ENCODE peak calls at places on chromosomes 5 and 9, in five cellular contexts. T is amniotic stem cell, C is spleen, H is GM12878, G is GDM1. J is an unnamed sample.
A peak's percentile ranks its signal among the peaks of the same experiment; 100 is the strongest.

GRCh38 chr5:60066502-60066901 is 173.0 kb upstream of the PDE4D start:
- DNase-seq in T (peak; percentile 34), C (no peak), H (no peak), G (no peak), J (no peak)

GRCh38 chr5:75558221-75558620 is 46.5 kb downstream of the POLK start:
- DNase-seq in T (no peak), C (no peak), H (no peak), G (no peak), J (no peak)

GRCh38 chr9:93117924-93118862 is 15.9 kb downstream of the NINJ1 start:
- DNase-seq in T (no peak), C (peak; percentile 67), H (no peak), G (no peak), J (no peak)

GRCh38 chr9:22052376-22052945 is 43.4 kb upstream of the CDKN2B start:
- DNase-seq in T (peak; percentile 38), C (no peak), H (no peak), G (no peak), J (peak; percentile 87)

GRCh38 chr5:136427421-136427820 is 62.1 kb upstream of the TRPC7 start:
- DNase-seq in T (no peak), C (no peak), H (no peak), G (no peak), J (no peak)

GRCh38 chr5:125198270-125198974 is 452.0 kb upstream of the ZNF608 start:
- DNase-seq in T (peak; percentile 58), C (no peak), H (no peak), G (no peak), J (no peak)

GRCh38 chr9:98807070-98807810 is at the start of gene GALNT12:
- DNase-seq in T (no peak), C (peak; percentile 84), H (no peak), G (no peak), J (peak; percentile 40)

GRCh38 chr5:105924366-105924765 is 1746.4 kb downstream of the EFNA5 start:
- DNase-seq in T (peak; percentile 5), C (no peak), H (no peak), G (no peak), J (no peak)

GRCh38 chr5:139710370-139711066 is 62.4 kb downstream of the CXXC5 start:
- DNase-seq in T (no peak), C (peak; percentile 87), H (no peak), G (no peak), J (no peak)

GRCh38 chr9:4855861-4856260 is 63.1 kb downstream of the RCL1 start:
- DNase-seq in T (peak; percentile 12), C (no peak), H (no peak), G (no peak), J (no peak)

GRCh38 chr5:73387630-73388370 is 60.8 kb downstream of the FOXD1 start:
- DNase-seq in T (no peak), C (no peak), H (peak; percentile 76), G (peak; percentile 2), J (no peak)

GRCh38 chr9:35758475-35759050 is 4.5 kb upstream of the MSMP start:
- DNase-seq in T (no peak), C (no peak), H (no peak), G (no peak), J (no peak)

GRCh38 chr5:120465281-120465961 is 1.3 kb downstream of the PRR16 start:
- DNase-seq in T (peak; percentile 20), C (peak; percentile 75), H (no peak), G (no peak), J (peak; percentile 9)

GRCh38 chr9:26893030-26893676 is 551 bp upstream of the CAAP1 start:
- DNase-seq in T (no peak), C (no peak), H (no peak), G (no peak), J (no peak)

GRCh38 chr5:57692582-57693487 is 210.2 kb upstream of the ACTBL2 start:
- DNase-seq in T (peak; percentile 59), C (no peak), H (no peak), G (peak; percentile 7), J (peak; percentile 83)

GRCh38 chr5:66718374-66718977 is 122.3 kb downstream of the MAST4 start:
- DNase-seq in T (no peak), C (no peak), H (no peak), G (no peak), J (no peak)

GRCh38 chr9:4144869-4145268 is 155.0 kb downstream of the GLIS3 start:
- DNase-seq in T (no peak), C (no peak), H (no peak), G (no peak), J (no peak)

GRCh38 chr5:32339878-32340277 is 27.1 kb upstream of the MTMR12 start:
- DNase-seq in T (no peak), C (no peak), H (no peak), G (no peak), J (no peak)

GRCh38 chr5:10454591-10455272 is 13.1 kb downstream of the ROPN1L start:
- DNase-seq in T (no peak), C (no peak), H (no peak), G (no peak), J (no peak)

GRCh38 chr5:67043789-67044511 is 152.6 kb downstream of the CD180 start:
- DNase-seq in T (no peak), C (no peak), H (no peak), G (no peak), J (no peak)

GRCh38 chr5:149027636-149028035 is 35.2 kb downstream of the SH3TC2 start:
- DNase-seq in T (no peak), C (no peak), H (no peak), G (no peak), J (no peak)

GRCh38 chr5:150289551-150290390 is at the start of gene CAMK2A:
- DNase-seq in T (no peak), C (no peak), H (no peak), G (no peak), J (no peak)

GRCh38 chr5:54455413-54456157 is at the start of gene HSPB3:
- DNase-seq in T (peak; percentile 52), C (no peak), H (no peak), G (no peak), J (no peak)